ENCODE peak calls at places on chromosomes 7 and 10, in seven cellular contexts. One of them, this sample, is unnamed.
A peak's percentile ranks its signal among the peaks of the same experiment; 100 is the strongest.

GRCh38 chr7:28726563-28726962 is 231.6 kb downstream of the TRIL start:
- DNase-seq in Caki2: no peak
- DNase-seq in COR-L47: no peak
- DNase-seq in NCI-H2081: no peak
- DNase-seq in keratinocyte: no peak
- DNase-seq in amniotic stem cell: no peak
- DNase-seq in body of pancreas: no peak
- DNase-seq in this sample: no peak

GRCh38 chr10:17444062-17444714 is 10.2 kb downstream of the ST8SIA6 start:
- DNase-seq in body of pancreas: no peak
- DNase-seq in keratinocyte: no peak
- DNase-seq in NCI-H2081: no peak
- DNase-seq in Caki2: no peak
- DNase-seq in COR-L47: no peak
- DNase-seq in amniotic stem cell: no peak
- DNase-seq in this sample: no peak

GRCh38 chr10:57169597-57169996 is 808.5 kb upstream of the ZWINT start:
- DNase-seq in Caki2: no peak
- DNase-seq in body of pancreas: no peak
- DNase-seq in COR-L47: no peak
- DNase-seq in amniotic stem cell: no peak
- DNase-seq in NCI-H2081: no peak
- DNase-seq in keratinocyte: no peak
- DNase-seq in this sample: no peak

GRCh38 chr10:132144086-132144485 is 42.7 kb upstream of the DPYSL4 start:
- DNase-seq in Caki2: no peak
- DNase-seq in COR-L47: no peak
- DNase-seq in body of pancreas: peak; percentile 4
- DNase-seq in amniotic stem cell: no peak
- DNase-seq in NCI-H2081: no peak
- DNase-seq in keratinocyte: no peak
- DNase-seq in this sample: no peak

GRCh38 chr7:101707587-101707986 is 78.5 kb upstream of the MYL10 start:
- DNase-seq in COR-L47: peak; percentile 64
- DNase-seq in NCI-H2081: peak; percentile 74
- DNase-seq in keratinocyte: no peak
- DNase-seq in amniotic stem cell: no peak
- DNase-seq in body of pancreas: no peak
- DNase-seq in Caki2: no peak
- DNase-seq in this sample: peak; percentile 82

GRCh38 chr10:62617702-62618451 is 186.6 kb upstream of the ADO start:
- DNase-seq in COR-L47: no peak
- DNase-seq in keratinocyte: no peak
- DNase-seq in NCI-H2081: no peak
- DNase-seq in Caki2: no peak
- DNase-seq in body of pancreas: no peak
- DNase-seq in amniotic stem cell: no peak
- DNase-seq in this sample: no peak

GRCh38 chr10:46559231-46559671 is 2.8 kb upstream of the GPRIN2 start:
- DNase-seq in COR-L47: no peak
- DNase-seq in body of pancreas: no peak
- DNase-seq in amniotic stem cell: no peak
- DNase-seq in keratinocyte: no peak
- DNase-seq in NCI-H2081: no peak
- DNase-seq in Caki2: no peak
- DNase-seq in this sample: no peak

GRCh38 chr10:86310291-86310690 is 56.3 kb downstream of the GRID1 start:
- DNase-seq in keratinocyte: no peak
- DNase-seq in amniotic stem cell: no peak
- DNase-seq in NCI-H2081: no peak
- DNase-seq in COR-L47: no peak
- DNase-seq in body of pancreas: no peak
- DNase-seq in Caki2: no peak
- DNase-seq in this sample: no peak

GRCh38 chr10:30378607-30379006 is 29.5 kb upstream of the MTPAP start:
- DNase-seq in keratinocyte: no peak
- DNase-seq in amniotic stem cell: no peak
- DNase-seq in body of pancreas: no peak
- DNase-seq in Caki2: no peak
- DNase-seq in NCI-H2081: no peak
- DNase-seq in COR-L47: no peak
- DNase-seq in this sample: no peak

GRCh38 chr7:2527505-2528464 is 8.2 kb downstream of the LFNG start:
- DNase-seq in NCI-H2081: peak; percentile 54
- DNase-seq in Caki2: peak; percentile 83
- DNase-seq in body of pancreas: peak; percentile 72
- DNase-seq in COR-L47: peak; percentile 84
- DNase-seq in amniotic stem cell: peak; percentile 54
- DNase-seq in keratinocyte: no peak
- DNase-seq in this sample: peak; percentile 62

GRCh38 chr10:99304857-99305220 is 24.3 kb upstream of the CNNM1 start:
- DNase-seq in COR-L47: no peak
- DNase-seq in NCI-H2081: no peak
- DNase-seq in Caki2: no peak
- DNase-seq in amniotic stem cell: no peak
- DNase-seq in keratinocyte: no peak
- DNase-seq in body of pancreas: no peak
- DNase-seq in this sample: no peak

GRCh38 chr7:100080895-100081534 is 508 bp downstream of the ZNF3 start:
- DNase-seq in NCI-H2081: peak; percentile 48
- DNase-seq in COR-L47: peak; percentile 25
- DNase-seq in amniotic stem cell: no peak
- DNase-seq in keratinocyte: no peak
- DNase-seq in Caki2: no peak
- DNase-seq in body of pancreas: no peak
- DNase-seq in this sample: no peak

GRCh38 chr7:6218324-6218723 is 54.1 kb downstream of the CYTH3 start:
- DNase-seq in amniotic stem cell: no peak
- DNase-seq in Caki2: no peak
- DNase-seq in keratinocyte: no peak
- DNase-seq in NCI-H2081: no peak
- DNase-seq in COR-L47: no peak
- DNase-seq in body of pancreas: no peak
- DNase-seq in this sample: no peak

GRCh38 chr10:96421995-96422394 is 63.2 kb upstream of the OPALIN start:
- DNase-seq in COR-L47: no peak
- DNase-seq in body of pancreas: no peak
- DNase-seq in keratinocyte: no peak
- DNase-seq in amniotic stem cell: no peak
- DNase-seq in Caki2: no peak
- DNase-seq in NCI-H2081: no peak
- DNase-seq in this sample: no peak

GRCh38 chr10:31171402-31172120 is 139.9 kb upstream of the ZNF438 start:
- DNase-seq in Caki2: no peak
- DNase-seq in NCI-H2081: no peak
- DNase-seq in COR-L47: no peak
- DNase-seq in amniotic stem cell: no peak
- DNase-seq in body of pancreas: no peak
- DNase-seq in keratinocyte: no peak
- DNase-seq in this sample: no peak

GRCh38 chr10:70568781-70569495 is 33.6 kb downstream of the PRF1 start:
- DNase-seq in Caki2: no peak
- DNase-seq in body of pancreas: no peak
- DNase-seq in NCI-H2081: no peak
- DNase-seq in COR-L47: no peak
- DNase-seq in amniotic stem cell: no peak
- DNase-seq in keratinocyte: no peak
- DNase-seq in this sample: no peak

GRCh38 chr10:42149027-42149700 is 489.2 kb downstream of the ZNF33B start:
- DNase-seq in keratinocyte: no peak
- DNase-seq in COR-L47: no peak
- DNase-seq in NCI-H2081: no peak
- DNase-seq in body of pancreas: no peak
- DNase-seq in Caki2: no peak
- DNase-seq in amniotic stem cell: no peak
- DNase-seq in this sample: no peak

GRCh38 chr10:52551036-52551435 is 221.5 kb downstream of the MBL2 start:
- DNase-seq in keratinocyte: no peak
- DNase-seq in body of pancreas: no peak
- DNase-seq in Caki2: no peak
- DNase-seq in COR-L47: no peak
- DNase-seq in NCI-H2081: no peak
- DNase-seq in amniotic stem cell: no peak
- DNase-seq in this sample: no peak

GRCh38 chr7:45185028-45185863 is 27.7 kb downstream of the RAMP3 start:
- DNase-seq in Caki2: no peak
- DNase-seq in amniotic stem cell: no peak
- DNase-seq in keratinocyte: no peak
- DNase-seq in COR-L47: no peak
- DNase-seq in NCI-H2081: no peak
- DNase-seq in body of pancreas: no peak
- DNase-seq in this sample: no peak

GRCh38 chr7:133691727-133692450 is 435.3 kb upstream of the LRGUK start:
- DNase-seq in amniotic stem cell: no peak
- DNase-seq in body of pancreas: no peak
- DNase-seq in NCI-H2081: no peak
- DNase-seq in COR-L47: no peak
- DNase-seq in Caki2: no peak
- DNase-seq in keratinocyte: no peak
- DNase-seq in this sample: no peak

GRCh38 chr7:39735903-39736302 is 112.5 kb downstream of the RALA start:
- DNase-seq in COR-L47: no peak
- DNase-seq in Caki2: no peak
- DNase-seq in body of pancreas: no peak
- DNase-seq in keratinocyte: no peak
- DNase-seq in amniotic stem cell: no peak
- DNase-seq in NCI-H2081: no peak
- DNase-seq in this sample: no peak

GRCh38 chr7:36440880-36441279 is 51.2 kb downstream of the ANLN start:
- DNase-seq in COR-L47: peak; percentile 2
- DNase-seq in body of pancreas: no peak
- DNase-seq in amniotic stem cell: no peak
- DNase-seq in NCI-H2081: peak; percentile 17
- DNase-seq in Caki2: peak; percentile 42
- DNase-seq in keratinocyte: no peak
- DNase-seq in this sample: no peak

GRCh38 chr7:65832281-65832680 is 40.6 kb upstream of the VKORC1L1 start:
- DNase-seq in Caki2: peak; percentile 29
- DNase-seq in keratinocyte: no peak
- DNase-seq in body of pancreas: no peak
- DNase-seq in NCI-H2081: no peak
- DNase-seq in COR-L47: no peak
- DNase-seq in amniotic stem cell: no peak
- DNase-seq in this sample: peak; percentile 63

GRCh38 chr10:30459283-30459682 is 25.3 kb downstream of the MAP3K8 start:
- DNase-seq in keratinocyte: no peak
- DNase-seq in amniotic stem cell: no peak
- DNase-seq in NCI-H2081: no peak
- DNase-seq in Caki2: no peak
- DNase-seq in COR-L47: no peak
- DNase-seq in body of pancreas: peak; percentile 18
- DNase-seq in this sample: peak; percentile 40

GRCh38 chr10:10818082-10818481 is 199.6 kb upstream of the CELF2 start:
- DNase-seq in amniotic stem cell: no peak
- DNase-seq in Caki2: no peak
- DNase-seq in NCI-H2081: no peak
- DNase-seq in body of pancreas: no peak
- DNase-seq in COR-L47: no peak
- DNase-seq in keratinocyte: no peak
- DNase-seq in this sample: no peak